ENCODE peak calls at places on chromosomes 13 and 19, in seven cellular contexts. D, H, C, W, N, G and Z are unnamed samples.

GRCh38 chr19:49362048-49362925 is at the start of gene TEAD2:
- DNase-seq in C (peak), G (peak), N (no peak), W (peak), D (no peak), H (no peak), Z (peak)

GRCh38 chr19:47057328-47057727 is 8.9 kb upstream of the TMEM160 start:
- DNase-seq in N (no peak), H (no peak), W (no peak), D (no peak), G (no peak), C (no peak), Z (no peak)

GRCh38 chr13:28684257-28684656 is 25.3 kb downstream of the POMP start:
- DNase-seq in W (peak), H (no peak), D (no peak), N (no peak), C (no peak), G (no peak), Z (no peak)

GRCh38 chr19:14434157-14434501 is 1.0 kb downstream of the PKN1 start:
- DNase-seq in G (no peak), D (no peak), N (no peak), H (no peak), C (no peak), W (no peak), Z (peak)

GRCh38 chr13:66492479-66492878 is 737.7 kb downstream of the PCDH9 start:
- DNase-seq in C (no peak), N (peak), D (no peak), H (no peak), W (no peak), G (no peak), Z (no peak)

GRCh38 chr19:34235425-34235940 is 18.9 kb upstream of the GARRE1 start:
- DNase-seq in G (no peak), H (no peak), W (no peak), N (no peak), C (no peak), D (no peak), Z (no peak)

GRCh38 chr19:13840751-13841338 is 36.1 kb upstream of the NANOS3 start:
- DNase-seq in H (no peak), D (no peak), G (no peak), N (no peak), C (no peak), W (no peak), Z (no peak)

GRCh38 chr13:48153186-48153585 is 58.3 kb upstream of the MED4 start:
- DNase-seq in C (no peak), W (no peak), D (no peak), H (no peak), N (no peak), G (no peak), Z (no peak)

GRCh38 chr19:42250666-42251531 is 4.0 kb downstream of the ERF start:
- DNase-seq in D (no peak), C (peak), W (no peak), G (peak), H (no peak), N (no peak), Z (no peak)

GRCh38 chr19:1073956-1074511 is 7.1 kb downstream of the ARHGAP45 start:
- DNase-seq in W (no peak), N (no peak), H (no peak), C (no peak), G (no peak), D (peak), Z (no peak)
- H3K27ac ChIP-seq in W (peak), N (peak), H (peak), C (no peak), G (no peak), D (peak), Z (no peak)

DNA sequence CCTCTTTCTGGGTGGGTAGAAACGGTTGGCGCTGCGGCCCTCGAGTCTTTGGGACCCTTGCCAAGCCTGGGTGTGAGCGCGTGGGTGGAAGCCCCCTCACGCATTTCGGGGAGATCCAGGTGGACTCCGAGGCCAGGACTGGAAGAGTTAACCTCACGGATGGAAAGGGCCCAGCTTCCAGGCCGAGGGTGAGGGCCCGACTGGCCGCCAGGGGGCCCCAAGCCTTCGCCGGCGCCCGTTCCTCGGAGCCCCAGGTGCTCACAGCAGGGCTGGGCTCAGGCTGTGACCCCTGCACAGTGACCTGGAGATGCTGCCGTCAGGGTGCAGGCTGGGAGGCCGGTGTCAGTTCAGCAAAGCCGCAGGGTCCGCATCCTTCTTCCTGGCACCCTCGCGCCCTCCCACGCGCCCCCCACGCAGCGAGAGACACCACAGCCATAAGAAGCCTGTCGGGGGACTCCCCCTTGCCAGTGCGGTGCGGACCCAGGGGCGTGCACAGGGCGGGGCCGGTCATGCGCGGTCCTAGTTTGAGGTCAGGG is 34.2 kb upstream of the TMEM255B start:
- DNase-seq in G (peak), H (peak), W (peak), D (peak), C (no peak), N (peak), Z (peak)
- H3K27ac ChIP-seq in G (peak), H (peak), W (peak), D (peak), C (peak), N (no peak), Z (peak)

DNA sequence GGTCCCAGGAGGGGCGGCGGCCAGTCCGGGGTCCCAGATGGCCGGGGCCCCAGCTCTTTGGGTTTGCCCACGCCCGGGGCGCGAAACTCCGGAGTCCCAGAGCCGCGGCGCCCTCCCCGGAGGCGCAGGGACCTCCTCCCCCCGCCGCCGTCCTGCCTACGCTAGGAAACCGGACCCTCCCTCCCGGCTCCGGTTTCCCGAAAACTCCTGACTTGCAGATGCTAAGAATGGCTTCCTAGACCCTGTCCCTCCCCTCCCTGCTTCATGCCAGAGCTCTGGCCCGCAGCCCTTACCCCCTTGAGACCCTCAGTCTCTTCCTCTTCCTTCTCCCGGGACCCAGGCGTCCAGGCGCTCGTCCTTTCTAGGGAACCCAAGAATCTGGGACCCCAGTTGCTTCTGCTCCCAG is 468 bp upstream of the MYBPC2 start:
- DNase-seq in N (no peak), C (no peak), D (no peak), W (no peak), G (no peak), H (no peak), Z (peak)
- H3K27ac ChIP-seq in N (peak), C (peak), D (no peak), W (peak), G (peak), H (no peak), Z (no peak)

GRCh38 chr13:50780201-50781015 is 63.1 kb downstream of the DLEU7 start:
- DNase-seq in D (no peak), C (no peak), W (no peak), G (no peak), N (no peak), H (no peak), Z (no peak)
- H3K27ac ChIP-seq in D (no peak), C (no peak), W (no peak), G (no peak), N (no peak), H (no peak), Z (no peak)

GRCh38 chr13:73058432-73058740 is 419 bp upstream of the KLF5 start:
- DNase-seq in G (no peak), D (no peak), H (no peak), C (no peak), N (no peak), W (no peak), Z (no peak)
- H3K27ac ChIP-seq in G (no peak), D (no peak), H (no peak), C (no peak), N (peak), W (peak), Z (no peak)